ENCODE peak calls at places on chromosomes 11 and 22, in eight cellular contexts. One of them, this sample, is unnamed.

GRCh38 chr11:111602865-111603632 is 800 bp downstream of the SIK2 start:
- DNase-seq in upper lobe of left lung: peak; percentile 90
- DNase-seq in prostate gland: peak; percentile 16
- DNase-seq in heart left ventricle: peak; percentile 63
- DNase-seq in neural progenitor cell: peak; percentile 69
- DNase-seq in upper lobe of right lung: no peak
- DNase-seq in tibial artery: no peak
- DNase-seq in lower lobe of right lung: peak; percentile 68
- DNase-seq in this sample: no peak

GRCh38 chr11:46947399-46948077 is 11.0 kb downstream of the CSTPP1 start:
- DNase-seq in upper lobe of left lung: no peak
- DNase-seq in prostate gland: no peak
- DNase-seq in heart left ventricle: no peak
- DNase-seq in neural progenitor cell: peak; percentile 41
- DNase-seq in upper lobe of right lung: no peak
- DNase-seq in tibial artery: no peak
- DNase-seq in lower lobe of right lung: no peak
- DNase-seq in this sample: no peak

GRCh38 chr22:43174941-43175531 is 11.9 kb downstream of the TTLL12 start:
- DNase-seq in upper lobe of left lung: no peak
- DNase-seq in prostate gland: peak; percentile 42
- DNase-seq in heart left ventricle: no peak
- DNase-seq in neural progenitor cell: no peak
- DNase-seq in upper lobe of right lung: no peak
- DNase-seq in tibial artery: no peak
- DNase-seq in lower lobe of right lung: no peak
- DNase-seq in this sample: no peak

GRCh38 chr22:39519681-39520053 is 695 bp upstream of the ATF4 start:
- DNase-seq in upper lobe of left lung: no peak
- DNase-seq in prostate gland: peak; percentile 57
- DNase-seq in heart left ventricle: peak; percentile 76
- DNase-seq in neural progenitor cell: peak; percentile 86
- DNase-seq in upper lobe of right lung: no peak
- DNase-seq in tibial artery: peak; percentile 61
- DNase-seq in lower lobe of right lung: no peak
- DNase-seq in this sample: no peak

GRCh38 chr11:45658292-45658991 is 7.0 kb downstream of the CHST1 start:
- DNase-seq in upper lobe of left lung: peak; percentile 63
- DNase-seq in prostate gland: no peak
- DNase-seq in heart left ventricle: peak; percentile 90
- DNase-seq in neural progenitor cell: peak; percentile 66
- DNase-seq in upper lobe of right lung: peak; percentile 73
- DNase-seq in tibial artery: peak; percentile 77
- DNase-seq in lower lobe of right lung: no peak
- DNase-seq in this sample: peak; percentile 91

GRCh38 chr11:86303257-86303656 is 1.2 kb downstream of the HIKESHI start:
- DNase-seq in upper lobe of left lung: no peak
- DNase-seq in prostate gland: no peak
- DNase-seq in heart left ventricle: no peak
- DNase-seq in neural progenitor cell: no peak
- DNase-seq in upper lobe of right lung: no peak
- DNase-seq in tibial artery: no peak
- DNase-seq in lower lobe of right lung: no peak
- DNase-seq in this sample: no peak

GRCh38 chr22:21041937-21042336 is 3.8 kb upstream of the LRRC74B start:
- DNase-seq in upper lobe of left lung: no peak
- DNase-seq in prostate gland: no peak
- DNase-seq in heart left ventricle: no peak
- DNase-seq in neural progenitor cell: no peak
- DNase-seq in upper lobe of right lung: no peak
- DNase-seq in tibial artery: no peak
- DNase-seq in lower lobe of right lung: peak; percentile 17
- DNase-seq in this sample: no peak

GRCh38 chr11:111452146-111452545 is 60.0 kb downstream of the BTG4 start:
- DNase-seq in upper lobe of left lung: peak; percentile 32
- DNase-seq in prostate gland: no peak
- DNase-seq in heart left ventricle: no peak
- DNase-seq in neural progenitor cell: no peak
- DNase-seq in upper lobe of right lung: no peak
- DNase-seq in tibial artery: no peak
- DNase-seq in lower lobe of right lung: no peak
- DNase-seq in this sample: no peak

GRCh38 chr11:67698247-67698646 is 23.8 kb upstream of the ALDH3B2 start:
- DNase-seq in upper lobe of left lung: no peak
- DNase-seq in prostate gland: no peak
- DNase-seq in heart left ventricle: no peak
- DNase-seq in neural progenitor cell: no peak
- DNase-seq in upper lobe of right lung: no peak
- DNase-seq in tibial artery: no peak
- DNase-seq in lower lobe of right lung: no peak
- DNase-seq in this sample: no peak

GRCh38 chr11:119126675-119127268 is 5.4 kb downstream of the HINFP start:
- DNase-seq in upper lobe of left lung: no peak
- DNase-seq in prostate gland: no peak
- DNase-seq in heart left ventricle: no peak
- DNase-seq in neural progenitor cell: no peak
- DNase-seq in upper lobe of right lung: no peak
- DNase-seq in tibial artery: no peak
- DNase-seq in lower lobe of right lung: no peak
- DNase-seq in this sample: no peak

GRCh38 chr11:78424334-78425270 is 7.0 kb upstream of the GAB2 start:
- DNase-seq in upper lobe of left lung: no peak
- DNase-seq in prostate gland: no peak
- DNase-seq in heart left ventricle: no peak
- DNase-seq in neural progenitor cell: no peak
- DNase-seq in upper lobe of right lung: no peak
- DNase-seq in tibial artery: no peak
- DNase-seq in lower lobe of right lung: no peak
- DNase-seq in this sample: no peak

GRCh38 chr22:32574397-32574796 is 99.8 kb downstream of the FBXO7 start:
- DNase-seq in upper lobe of left lung: no peak
- DNase-seq in prostate gland: no peak
- DNase-seq in heart left ventricle: no peak
- DNase-seq in neural progenitor cell: no peak
- DNase-seq in upper lobe of right lung: no peak
- DNase-seq in tibial artery: no peak
- DNase-seq in lower lobe of right lung: no peak
- DNase-seq in this sample: no peak

GRCh38 chr22:37043828-37044538 is 7.6 kb upstream of the KCTD17 start:
- DNase-seq in upper lobe of left lung: no peak
- DNase-seq in prostate gland: peak; percentile 76
- DNase-seq in heart left ventricle: peak; percentile 69
- DNase-seq in neural progenitor cell: peak; percentile 55
- DNase-seq in upper lobe of right lung: peak; percentile 90
- DNase-seq in tibial artery: no peak
- DNase-seq in lower lobe of right lung: peak; percentile 88
- DNase-seq in this sample: no peak

GRCh38 chr11:15875393-15875792 is 481.0 kb downstream of the SOX6 start:
- DNase-seq in upper lobe of left lung: no peak
- DNase-seq in prostate gland: no peak
- DNase-seq in heart left ventricle: no peak
- DNase-seq in neural progenitor cell: no peak
- DNase-seq in upper lobe of right lung: no peak
- DNase-seq in tibial artery: no peak
- DNase-seq in lower lobe of right lung: no peak
- DNase-seq in this sample: no peak

GRCh38 chr22:27633296-27633871 is 168.2 kb downstream of the MN1 start:
- DNase-seq in upper lobe of left lung: no peak
- DNase-seq in prostate gland: no peak
- DNase-seq in heart left ventricle: no peak
- DNase-seq in neural progenitor cell: no peak
- DNase-seq in upper lobe of right lung: no peak
- DNase-seq in tibial artery: no peak
- DNase-seq in lower lobe of right lung: no peak
- DNase-seq in this sample: no peak

GRCh38 chr11:17634776-17635550 is 84.4 kb upstream of the MYOD1 start:
- DNase-seq in upper lobe of left lung: peak; percentile 72
- DNase-seq in prostate gland: no peak
- DNase-seq in heart left ventricle: no peak
- DNase-seq in neural progenitor cell: no peak
- DNase-seq in upper lobe of right lung: no peak
- DNase-seq in tibial artery: no peak
- DNase-seq in lower lobe of right lung: no peak
- DNase-seq in this sample: no peak

GRCh38 chr11:70644343-70645060 is 246.2 kb downstream of the CTTN start:
- DNase-seq in upper lobe of left lung: no peak
- DNase-seq in prostate gland: no peak
- DNase-seq in heart left ventricle: no peak
- DNase-seq in neural progenitor cell: no peak
- DNase-seq in upper lobe of right lung: no peak
- DNase-seq in tibial artery: no peak
- DNase-seq in lower lobe of right lung: no peak
- DNase-seq in this sample: no peak

GRCh38 chr22:24591286-24591830 is 1.5 kb downstream of the LRRC75B start:
- DNase-seq in upper lobe of left lung: no peak
- DNase-seq in prostate gland: no peak
- DNase-seq in heart left ventricle: no peak
- DNase-seq in neural progenitor cell: no peak
- DNase-seq in upper lobe of right lung: no peak
- DNase-seq in tibial artery: no peak
- DNase-seq in lower lobe of right lung: no peak
- DNase-seq in this sample: no peak

GRCh38 chr11:18371279-18371678 is 23.1 kb upstream of the LDHA start:
- DNase-seq in upper lobe of left lung: no peak
- DNase-seq in prostate gland: no peak
- DNase-seq in heart left ventricle: no peak
- DNase-seq in neural progenitor cell: no peak
- DNase-seq in upper lobe of right lung: no peak
- DNase-seq in tibial artery: no peak
- DNase-seq in lower lobe of right lung: no peak
- DNase-seq in this sample: no peak

GRCh38 chr11:78991681-78992080 is 417.0 kb upstream of the NARS2 start:
- DNase-seq in upper lobe of left lung: no peak
- DNase-seq in prostate gland: no peak
- DNase-seq in heart left ventricle: no peak
- DNase-seq in neural progenitor cell: no peak
- DNase-seq in upper lobe of right lung: no peak
- DNase-seq in tibial artery: no peak
- DNase-seq in lower lobe of right lung: no peak
- DNase-seq in this sample: no peak

GRCh38 chr22:18012528-18012927 is 11.8 kb downstream of the MICAL3 start:
- DNase-seq in upper lobe of left lung: no peak
- DNase-seq in prostate gland: no peak
- DNase-seq in heart left ventricle: no peak
- DNase-seq in neural progenitor cell: no peak
- DNase-seq in upper lobe of right lung: no peak
- DNase-seq in tibial artery: no peak
- DNase-seq in lower lobe of right lung: no peak
- DNase-seq in this sample: no peak

GRCh38 chr22:42285604-42286003 is 15.2 kb upstream of the TCF20 start:
- DNase-seq in upper lobe of left lung: no peak
- DNase-seq in prostate gland: no peak
- DNase-seq in heart left ventricle: no peak
- DNase-seq in neural progenitor cell: no peak
- DNase-seq in upper lobe of right lung: no peak
- DNase-seq in tibial artery: no peak
- DNase-seq in lower lobe of right lung: no peak
- DNase-seq in this sample: no peak

GRCh38 chr11:78840623-78841022 is 266.0 kb upstream of the NARS2 start:
- DNase-seq in upper lobe of left lung: no peak
- DNase-seq in prostate gland: peak; percentile 14
- DNase-seq in heart left ventricle: no peak
- DNase-seq in neural progenitor cell: no peak
- DNase-seq in upper lobe of right lung: no peak
- DNase-seq in tibial artery: no peak
- DNase-seq in lower lobe of right lung: no peak
- DNase-seq in this sample: no peak

DNA sequence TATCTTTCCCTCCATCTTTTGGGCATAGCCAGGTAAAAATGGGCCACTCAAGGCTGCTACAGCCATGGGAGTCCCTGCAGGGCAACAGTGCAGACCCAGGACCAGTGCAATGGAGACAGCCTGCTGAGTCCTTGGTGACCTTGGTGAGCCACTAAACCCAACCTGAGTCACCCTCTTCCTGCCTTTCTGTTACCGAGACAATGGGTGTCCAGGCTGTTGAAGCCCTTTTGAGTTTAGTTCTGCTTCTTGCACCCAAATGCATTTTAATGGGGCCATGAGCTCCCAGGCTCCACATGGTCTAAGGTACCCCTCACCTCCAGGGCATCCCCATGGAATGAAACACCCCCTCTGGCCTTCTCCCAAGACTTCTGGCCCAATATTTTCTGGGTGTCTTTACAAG is 874 bp upstream of the PLAAT4 start:
- DNase-seq in upper lobe of left lung: no peak
- DNase-seq in prostate gland: no peak
- DNase-seq in heart left ventricle: no peak
- DNase-seq in neural progenitor cell: no peak
- DNase-seq in upper lobe of right lung: no peak
- DNase-seq in tibial artery: no peak
- DNase-seq in lower lobe of right lung: no peak
- DNase-seq in this sample: no peak
- H3K4me3 ChIP-seq in upper lobe of left lung: no peak overlapping the region
- H3K4me3 ChIP-seq in prostate gland: no peak overlapping the region
- H3K4me3 ChIP-seq in heart left ventricle: no peak overlapping the region
- H3K4me3 ChIP-seq in neural progenitor cell: no peak overlapping the region
- H3K4me3 ChIP-seq in upper lobe of right lung: no peak overlapping the region
- H3K4me3 ChIP-seq in tibial artery: no peak overlapping the region
- H3K4me3 ChIP-seq in lower lobe of right lung: no peak overlapping the region
- H3K4me3 ChIP-seq in this sample: no peak overlapping the region

DNA sequence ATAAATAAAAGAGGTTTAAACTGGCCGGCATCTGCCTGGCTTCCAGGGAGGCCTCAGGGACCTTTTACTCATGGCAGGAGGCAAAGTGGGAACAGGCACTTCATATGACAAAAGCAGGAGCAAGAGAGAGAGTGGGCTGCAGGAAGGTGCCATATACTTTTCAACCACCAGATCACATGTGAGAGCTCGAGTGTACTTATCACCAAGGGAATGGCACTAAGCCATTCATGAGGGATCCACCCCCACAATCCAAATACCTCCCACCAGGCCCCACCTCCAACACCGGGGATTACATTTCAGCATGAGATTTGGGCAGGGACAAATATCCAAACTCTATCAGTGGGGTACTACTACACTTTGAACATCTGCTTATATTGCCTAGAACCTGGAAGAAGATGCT is 126.5 kb downstream of the PARVA start:
- DNase-seq in upper lobe of left lung: no peak
- DNase-seq in prostate gland: no peak
- DNase-seq in heart left ventricle: no peak
- DNase-seq in neural progenitor cell: no peak
- DNase-seq in upper lobe of right lung: no peak
- DNase-seq in tibial artery: no peak
- DNase-seq in lower lobe of right lung: no peak
- DNase-seq in this sample: no peak
- TF ChIP-seq CTCF in upper lobe of left lung: no peak
- TF ChIP-seq CTCF in prostate gland: no peak
- TF ChIP-seq CTCF in heart left ventricle: no peak
- TF ChIP-seq CTCF in neural progenitor cell: no peak
- TF ChIP-seq CTCF in upper lobe of right lung: no peak
- TF ChIP-seq CTCF in tibial artery: no peak
- TF ChIP-seq CTCF in lower lobe of right lung: no peak
- TF ChIP-seq CTCF in this sample: no peak

GRCh38 chr11:64208086-64208795 is 1.7 kb downstream of the FERMT3 start:
- DNase-seq in upper lobe of left lung: peak; percentile 82
- DNase-seq in prostate gland: no peak
- DNase-seq in heart left ventricle: peak; percentile 23
- DNase-seq in neural progenitor cell: peak; percentile 1
- DNase-seq in upper lobe of right lung: no peak
- DNase-seq in tibial artery: no peak
- DNase-seq in lower lobe of right lung: no peak
- DNase-seq in this sample: no peak
- H3K27ac ChIP-seq in upper lobe of left lung: peak overlapping the region; percentile 87
- H3K27ac ChIP-seq in prostate gland: peak overlapping the region; percentile 61
- H3K27ac ChIP-seq in heart left ventricle: peak overlapping the region; percentile 88
- H3K27ac ChIP-seq in neural progenitor cell: no peak overlapping the region
- H3K27ac ChIP-seq in upper lobe of right lung: peak overlapping the region; percentile 88
- H3K27ac ChIP-seq in tibial artery: peak overlapping the region; percentile 33
- H3K27ac ChIP-seq in lower lobe of right lung: peak overlapping the region; percentile 85
- H3K27ac ChIP-seq in this sample: peak overlapping the region; percentile 81

GRCh38 chr11:73878771-73879170 is 2.0 kb downstream of the PAAF1 start:
- DNase-seq in upper lobe of left lung: no peak
- DNase-seq in prostate gland: no peak
- DNase-seq in heart left ventricle: no peak
- DNase-seq in neural progenitor cell: no peak
- DNase-seq in upper lobe of right lung: no peak
- DNase-seq in tibial artery: no peak
- DNase-seq in lower lobe of right lung: no peak
- DNase-seq in this sample: no peak
- H3K4me3 ChIP-seq in upper lobe of left lung: no peak overlapping the region
- H3K4me3 ChIP-seq in prostate gland: no peak overlapping the region
- H3K4me3 ChIP-seq in heart left ventricle: no peak overlapping the region
- H3K4me3 ChIP-seq in neural progenitor cell: no peak overlapping the region
- H3K4me3 ChIP-seq in upper lobe of right lung: no peak overlapping the region
- H3K4me3 ChIP-seq in tibial artery: no peak overlapping the region
- H3K4me3 ChIP-seq in lower lobe of right lung: no peak overlapping the region
- H3K4me3 ChIP-seq in this sample: no peak overlapping the region

This sample was measured in dorsolateral prefrontal cortex.